ENCODE peak calls at places on chromosomes 13 and 19, in four cellular contexts. Z is uterus, Q is A549, P is cardiac muscle cell. R is an unnamed sample.

GRCh38 chr19:9941236-9941635 is 4.9 kb upstream of the OLFM2 start:
- DNase-seq in Z (no peak), P (no peak), Q (no peak), R (no peak)

GRCh38 chr13:106381083-106381482 is 154.4 kb downstream of the EFNB2 start:
- DNase-seq in Q (no peak), P (peak), Z (no peak), R (no peak)

GRCh38 chr13:40116008-40116407 is 460.5 kb downstream of the COG6 start:
- DNase-seq in Q (peak), Z (peak), P (peak), R (no peak)

GRCh38 chr13:81917829-81918228 is 1576.9 kb upstream of the SPRY2 start:
- DNase-seq in Z (no peak), Q (no peak), P (no peak), R (no peak)

GRCh38 chr19:11767633-11768133 is 883 bp downstream of the ZNF441 start:
- DNase-seq in Z (peak), P (peak), Q (no peak), R (no peak)

GRCh38 chr13:46507978-46508377 is 45.0 kb upstream of the LRCH1 start:
- DNase-seq in P (no peak), Q (no peak), Z (no peak), R (no peak)

GRCh38 chr13:42354246-42355117 is 82.5 kb downstream of the AKAP11 start:
- DNase-seq in Z (no peak), Q (no peak), P (peak), R (no peak)

GRCh38 chr13:71278512-71278911 is 588.5 kb downstream of the DACH1 start:
- DNase-seq in P (no peak), Z (no peak), Q (no peak), R (no peak)

GRCh38 chr13:79423801-79424642 is 18.0 kb upstream of the RBM26 start:
- DNase-seq in Q (no peak), P (peak), Z (no peak), R (no peak)

GRCh38 chr13:32075150-32075851 is 43.7 kb downstream of the FRY start:
- DNase-seq in Z (no peak), P (no peak), Q (no peak), R (no peak)

GRCh38 chr19:13302521-13303270 is 152.5 kb downstream of the IER2 start:
- DNase-seq in Z (no peak), P (no peak), Q (no peak), R (no peak)

GRCh38 chr19:50549059-50549926 is 18.9 kb downstream of the LRRC4B start:
- DNase-seq in P (no peak), Z (no peak), Q (no peak), R (no peak)

GRCh38 chr13:30991922-30992321 is 59.5 kb downstream of the TEX26 start:
- DNase-seq in Q (no peak), P (no peak), Z (no peak), R (no peak)

GRCh38 chr19:17292301-17293074 is 10.7 kb downstream of the ABHD8 start:
- DNase-seq in P (peak), Z (peak), Q (peak), R (no peak)

GRCh38 chr19:35868172-35868822 is at the start of gene APLP1:
- DNase-seq in Q (peak), Z (peak), P (peak), R (peak)

GRCh38 chr19:30159636-30160035 is 212.5 kb upstream of the ZNF536 start:
- DNase-seq in P (no peak), Z (no peak), Q (no peak), R (no peak)
- H3K27ac ChIP-seq in P (no peak), Z (no peak), Q (no peak), R (no peak)

GRCh38 chr19:33282036-33282686 is 20.2 kb downstream of the CEBPA start:
- DNase-seq in Z (peak), P (no peak), Q (no peak), R (no peak)
- H3K27ac ChIP-seq in Z (no peak), P (no peak), Q (no peak), R (no peak)

DNA sequence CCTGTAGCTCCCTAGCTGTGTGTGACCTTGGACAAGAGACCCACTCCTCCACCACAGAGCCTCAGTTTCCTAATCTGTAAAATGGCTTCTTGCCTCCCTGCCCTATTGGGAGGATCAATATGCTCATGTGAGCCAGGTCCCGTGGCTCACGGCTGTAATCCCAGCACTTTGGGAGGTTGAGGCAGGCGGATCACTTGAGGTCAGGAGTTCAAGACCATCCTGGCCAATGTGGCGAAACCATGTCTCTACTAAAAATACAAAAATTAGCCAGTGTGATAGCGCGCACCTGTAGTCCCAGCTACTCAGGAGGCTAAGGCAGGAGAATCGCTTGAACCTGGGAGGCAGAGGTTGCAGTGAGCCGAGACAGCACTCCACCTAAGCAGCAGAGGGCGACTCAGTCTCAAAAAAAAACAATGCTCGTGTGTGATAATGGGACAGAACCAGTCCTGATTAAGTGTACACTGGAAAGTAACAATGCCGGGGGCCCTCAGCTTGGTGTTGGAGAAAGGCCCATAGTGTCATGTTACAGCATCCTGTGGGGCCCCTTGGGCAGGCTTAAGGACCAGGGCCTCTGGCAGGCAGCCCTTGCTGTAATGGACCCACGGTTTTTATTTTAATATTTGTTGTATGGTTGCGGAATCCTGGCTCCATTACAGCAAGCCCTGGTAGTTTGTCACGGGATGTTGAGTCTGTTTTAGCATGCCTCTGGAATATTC is 6.8 kb downstream of the RPS11 start:
- DNase-seq in Q (peak), Z (peak), P (peak), R (peak)
- H3K27ac ChIP-seq in Q (no peak), Z (peak), P (peak), R (no peak)

GRCh38 chr19:6424939-6425731 is 524 bp upstream of the KHSRP start:
- DNase-seq in P (peak), Z (peak), Q (peak), R (peak)
- H3K27ac ChIP-seq in P (peak), Z (peak), Q (peak), R (peak)

DNA sequence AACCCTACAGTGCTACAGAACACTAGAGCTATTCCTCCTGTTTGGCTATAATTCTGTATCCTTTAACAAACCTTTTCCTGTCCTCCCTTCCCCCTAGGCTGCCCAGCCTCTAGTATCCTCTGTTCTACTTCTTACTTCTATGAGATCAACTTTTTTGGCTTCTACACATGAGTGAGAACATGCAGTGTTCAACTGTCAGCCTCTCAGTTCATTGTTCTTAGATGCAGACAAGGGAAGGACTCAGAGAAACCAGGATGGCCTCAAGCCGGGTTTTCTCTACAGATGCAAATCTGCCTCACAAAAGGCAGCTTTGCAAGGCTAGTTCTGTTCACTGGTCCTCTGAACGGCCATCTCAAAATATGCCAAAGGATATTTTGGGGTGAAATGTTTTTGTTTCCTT is 18.4 kb downstream of the AMER2 start:
- DNase-seq in Z (no peak), Q (no peak), P (no peak), R (peak)
- H3K27ac ChIP-seq in Z (no peak), Q (no peak), P (no peak), R (peak)

GRCh38 chr19:38596057-38596981 is 21.4 kb downstream of the MAP4K1 start:
- DNase-seq in Q (peak), P (peak), Z (no peak), R (no peak)
- H3K27ac ChIP-seq in Q (peak), P (peak), Z (no peak), R (no peak)